ENCODE peak calls at places on chromosome 9, in four cellular contexts. One of them, this sample, is unnamed.

GRCh38 chr9:107639426-107639825 is 149.9 kb upstream of the KLF4 start:
- DNase-seq in neuronal stem cell: no peak
- DNase-seq in mesendoderm: no peak
- DNase-seq in H9: no peak
- DNase-seq in this sample: no peak

GRCh38 chr9:77856615-77857014 is 175.0 kb downstream of the GNAQ start:
- DNase-seq in H9: no peak
- DNase-seq in mesendoderm: no peak
- DNase-seq in neuronal stem cell: no peak
- DNase-seq in this sample: peak

GRCh38 chr9:11063263-11063662 is 450.5 kb upstream of the PTPRD start:
- DNase-seq in neuronal stem cell: no peak
- DNase-seq in H9: no peak
- DNase-seq in mesendoderm: no peak
- DNase-seq in this sample: no peak

GRCh38 chr9:104977580-104977979 is 49.6 kb upstream of the ABCA1 start:
- DNase-seq in mesendoderm: no peak
- DNase-seq in H9: no peak
- DNase-seq in neuronal stem cell: no peak
- DNase-seq in this sample: no peak

GRCh38 chr9:90330215-90330614 is 312.4 kb downstream of the DIRAS2 start:
- DNase-seq in mesendoderm: no peak
- DNase-seq in neuronal stem cell: no peak
- DNase-seq in H9: no peak
- DNase-seq in this sample: no peak

GRCh38 chr9:116403171-116403570 is 249.6 kb downstream of the PAPPA start:
- DNase-seq in H9: no peak
- DNase-seq in neuronal stem cell: no peak
- DNase-seq in mesendoderm: no peak
- DNase-seq in this sample: peak

GRCh38 chr9:108476574-108476973 is 379.2 kb downstream of the ACTL7B start:
- DNase-seq in mesendoderm: no peak
- DNase-seq in H9: no peak
- DNase-seq in neuronal stem cell: no peak
- DNase-seq in this sample: no peak

GRCh38 chr9:91085499-91086291 is 276.0 kb downstream of the AUH start:
- DNase-seq in mesendoderm: no peak
- DNase-seq in neuronal stem cell: no peak
- DNase-seq in H9: no peak
- DNase-seq in this sample: peak

GRCh38 chr9:71681104-71681707 is 87.1 kb downstream of the CEMIP2 start:
- DNase-seq in H9: no peak
- DNase-seq in neuronal stem cell: no peak
- DNase-seq in mesendoderm: no peak
- DNase-seq in this sample: no peak

GRCh38 chr9:95138474-95138873 is 179.0 kb downstream of the FANCC start:
- DNase-seq in H9: peak
- DNase-seq in mesendoderm: peak
- DNase-seq in neuronal stem cell: no peak
- DNase-seq in this sample: no peak

GRCh38 chr9:36770025-36770424 is 197.3 kb downstream of the MELK start:
- DNase-seq in mesendoderm: no peak
- DNase-seq in H9: no peak
- DNase-seq in neuronal stem cell: no peak
- DNase-seq in this sample: no peak

GRCh38 chr9:109325089-109325488 is 4.2 kb upstream of the EPB41L4B start:
- DNase-seq in H9: no peak
- DNase-seq in neuronal stem cell: no peak
- DNase-seq in mesendoderm: no peak
- DNase-seq in this sample: no peak

GRCh38 chr9:1870915-1871314 is 144.2 kb upstream of the SMARCA2 start:
- DNase-seq in mesendoderm: no peak
- DNase-seq in neuronal stem cell: no peak
- DNase-seq in H9: no peak
- DNase-seq in this sample: no peak

GRCh38 chr9:69370430-69370829 is 45.4 kb downstream of the ENTREP1 start:
- DNase-seq in neuronal stem cell: no peak
- DNase-seq in mesendoderm: no peak
- DNase-seq in H9: no peak
- DNase-seq in this sample: no peak

GRCh38 chr9:15277400-15278137 is 29.4 kb downstream of the TTC39B start:
- DNase-seq in mesendoderm: peak
- DNase-seq in H9: no peak
- DNase-seq in neuronal stem cell: no peak
- DNase-seq in this sample: no peak

GRCh38 chr9:70003786-70004185 is 39.9 kb upstream of the MAMDC2 start:
- DNase-seq in mesendoderm: no peak
- DNase-seq in neuronal stem cell: no peak
- DNase-seq in H9: no peak
- DNase-seq in this sample: peak

GRCh38 chr9:81599837-81600236 is 89.5 kb downstream of the TLE1 start:
- DNase-seq in mesendoderm: no peak
- DNase-seq in neuronal stem cell: no peak
- DNase-seq in H9: no peak
- DNase-seq in this sample: no peak

GRCh38 chr9:84154320-84154719 is 173.7 kb downstream of the RMI1 start:
- DNase-seq in mesendoderm: no peak
- DNase-seq in H9: no peak
- DNase-seq in neuronal stem cell: no peak
- DNase-seq in this sample: no peak

GRCh38 chr9:16257604-16258003 is 612.9 kb downstream of the BNC2 start:
- DNase-seq in H9: peak
- DNase-seq in mesendoderm: peak
- DNase-seq in neuronal stem cell: no peak
- DNase-seq in this sample: no peak

GRCh38 chr9:98597372-98597771 is 111.4 kb downstream of the GABBR2 start:
- DNase-seq in neuronal stem cell: no peak
- DNase-seq in H9: no peak
- DNase-seq in mesendoderm: no peak
- DNase-seq in this sample: no peak

GRCh38 chr9:6855860-6856259 is 98.1 kb downstream of the KDM4C start:
- DNase-seq in neuronal stem cell: no peak
- DNase-seq in H9: no peak
- DNase-seq in mesendoderm: no peak
- DNase-seq in this sample: no peak

GRCh38 chr9:110015759-110016158 is 192.2 kb downstream of the C9orf152 start:
- DNase-seq in mesendoderm: peak
- DNase-seq in H9: no peak
- DNase-seq in neuronal stem cell: no peak
- DNase-seq in this sample: peak

GRCh38 chr9:119959846-119960545 is 590.8 kb upstream of the BRINP1 start:
- DNase-seq in mesendoderm: no peak
- DNase-seq in H9: no peak
- DNase-seq in neuronal stem cell: no peak
- DNase-seq in this sample: no peak

GRCh38 chr9:91186311-91187101 is 175.2 kb downstream of the AUH start:
- DNase-seq in H9: no peak
- DNase-seq in neuronal stem cell: no peak
- DNase-seq in mesendoderm: no peak
- DNase-seq in this sample: no peak

GRCh38 chr9:123378028-123378427 is 22.0 kb downstream of the CRB2 start:
- DNase-seq in neuronal stem cell: no peak
- DNase-seq in H9: no peak
- DNase-seq in mesendoderm: no peak
- DNase-seq in this sample: no peak

GRCh38 chr9:34171753-34172535 is 6.9 kb upstream of the UBAP1 start:
- DNase-seq in neuronal stem cell: no peak
- DNase-seq in H9: no peak
- DNase-seq in mesendoderm: no peak
- DNase-seq in this sample: peak

GRCh38 chr9:80509358-80509757 is 937.6 kb downstream of the TLE4 start:
- DNase-seq in neuronal stem cell: no peak
- DNase-seq in mesendoderm: no peak
- DNase-seq in H9: no peak
- DNase-seq in this sample: no peak

GRCh38 chr9:32554107-32554506 is 1.7 kb upstream of the TOPORS start:
- DNase-seq in H9: no peak
- DNase-seq in mesendoderm: no peak
- DNase-seq in neuronal stem cell: no peak
- DNase-seq in this sample: no peak

GRCh38 chr9:109251776-109252106 is 69.1 kb downstream of the EPB41L4B start:
- DNase-seq in neuronal stem cell: no peak
- DNase-seq in mesendoderm: no peak
- DNase-seq in H9: no peak
- DNase-seq in this sample: no peak

GRCh38 chr9:130847306-130848217 is 12.5 kb downstream of the ABL1 start:
- DNase-seq in neuronal stem cell: no peak
- DNase-seq in H9: peak
- DNase-seq in mesendoderm: peak
- DNase-seq in this sample: peak

GRCh38 chr9:109652971-109653370 is 127.0 kb upstream of the PALM2AKAP2 start:
- DNase-seq in H9: no peak
- DNase-seq in mesendoderm: peak
- DNase-seq in neuronal stem cell: no peak
- DNase-seq in this sample: no peak

DNA sequence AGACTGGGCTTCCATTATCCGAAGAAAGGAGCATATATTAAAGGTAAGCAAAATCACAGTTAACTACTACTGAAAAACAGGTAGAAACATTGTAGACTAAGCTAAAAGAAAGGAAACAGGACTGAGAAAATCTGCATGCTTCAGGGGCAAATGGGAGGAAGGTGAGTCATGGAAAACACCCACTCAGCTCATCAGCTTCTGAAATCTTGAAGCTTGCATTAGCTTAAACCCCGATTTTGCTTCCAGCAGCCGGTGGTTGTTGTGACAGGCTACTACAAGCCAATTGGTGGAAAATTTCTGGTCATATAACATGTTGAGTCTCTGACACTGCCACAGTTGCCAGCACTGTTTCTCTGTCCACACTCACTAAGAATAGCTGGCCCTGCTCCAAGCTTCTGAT is 179.6 kb upstream of the PUM3 start:
- DNase-seq in neuronal stem cell: no peak
- DNase-seq in mesendoderm: no peak
- DNase-seq in H9: no peak
- DNase-seq in this sample: no peak
- H4K8ac ChIP-seq in neuronal stem cell: no peak
- H4K8ac ChIP-seq in mesendoderm: no peak
- H4K8ac ChIP-seq in H9: no peak
- H4K8ac ChIP-seq in this sample: no peak

DNA sequence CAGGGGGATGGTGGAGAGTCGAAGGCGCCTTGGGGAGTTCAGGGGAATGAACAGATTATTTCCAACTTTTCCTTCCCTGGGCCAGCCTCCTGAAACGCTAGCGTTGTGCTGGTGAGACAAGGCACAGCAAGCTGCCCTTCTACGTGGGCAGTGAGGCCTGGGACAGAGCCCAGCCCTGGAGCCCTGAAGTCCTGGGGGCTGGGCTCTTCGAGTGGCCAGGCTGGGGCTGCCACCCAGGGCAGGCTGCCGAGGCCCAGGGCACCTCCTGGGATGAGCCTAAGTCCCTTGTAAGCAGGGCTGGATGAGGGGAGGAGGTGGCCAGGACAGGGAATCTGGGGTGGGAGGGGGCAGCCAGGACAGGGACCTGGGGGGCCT is 1.4 kb upstream of the LCN12 start:
- DNase-seq in mesendoderm: no peak
- DNase-seq in neuronal stem cell: no peak
- DNase-seq in H9: no peak
- DNase-seq in this sample: no peak
- H4K8ac ChIP-seq in mesendoderm: no peak
- H4K8ac ChIP-seq in neuronal stem cell: peak
- H4K8ac ChIP-seq in H9: no peak
- H4K8ac ChIP-seq in this sample: peak

DNA sequence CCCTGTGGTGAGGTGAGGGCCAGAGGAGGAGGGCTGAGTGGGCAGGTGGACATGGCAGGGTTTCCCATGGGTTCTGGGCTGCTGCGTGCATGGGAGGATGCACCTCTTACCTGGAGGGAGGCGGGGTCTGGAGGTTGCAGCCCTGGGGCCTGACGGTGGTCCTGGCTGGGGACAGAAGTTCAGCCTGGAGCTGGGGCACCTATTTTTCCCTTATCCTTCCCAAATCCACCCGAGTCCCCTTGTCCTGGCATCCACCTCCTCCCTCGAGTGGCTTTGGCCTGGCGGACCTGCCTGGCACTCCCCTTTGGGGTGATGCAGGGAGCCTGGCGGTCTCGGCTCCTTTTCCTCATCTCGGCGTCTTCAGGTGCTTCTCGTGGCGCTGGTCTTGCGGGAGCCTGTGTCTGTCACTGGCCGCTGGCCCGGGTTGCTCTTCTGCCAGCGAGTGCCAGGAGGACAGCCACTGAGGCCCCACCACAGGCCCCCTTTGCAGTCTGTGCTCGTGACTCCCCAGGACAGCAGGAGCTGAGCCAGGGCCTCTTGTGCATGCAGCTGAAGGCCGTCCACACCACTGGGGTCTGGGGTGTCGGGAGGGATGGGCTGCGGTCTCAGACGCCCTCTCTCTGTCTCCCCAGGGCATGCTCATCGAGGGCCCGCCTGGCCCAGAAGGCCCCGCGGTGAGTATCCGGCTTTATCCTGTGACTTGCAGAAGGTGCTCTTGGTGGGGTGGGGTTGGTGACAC is 96.4 kb downstream of the COL5A1 start:
- DNase-seq in H9: no peak
- DNase-seq in neuronal stem cell: no peak
- DNase-seq in mesendoderm: no peak
- DNase-seq in this sample: no peak
- H4K8ac ChIP-seq in H9: no peak
- H4K8ac ChIP-seq in neuronal stem cell: no peak
- H4K8ac ChIP-seq in mesendoderm: no peak
- H4K8ac ChIP-seq in this sample: no peak

DNA sequence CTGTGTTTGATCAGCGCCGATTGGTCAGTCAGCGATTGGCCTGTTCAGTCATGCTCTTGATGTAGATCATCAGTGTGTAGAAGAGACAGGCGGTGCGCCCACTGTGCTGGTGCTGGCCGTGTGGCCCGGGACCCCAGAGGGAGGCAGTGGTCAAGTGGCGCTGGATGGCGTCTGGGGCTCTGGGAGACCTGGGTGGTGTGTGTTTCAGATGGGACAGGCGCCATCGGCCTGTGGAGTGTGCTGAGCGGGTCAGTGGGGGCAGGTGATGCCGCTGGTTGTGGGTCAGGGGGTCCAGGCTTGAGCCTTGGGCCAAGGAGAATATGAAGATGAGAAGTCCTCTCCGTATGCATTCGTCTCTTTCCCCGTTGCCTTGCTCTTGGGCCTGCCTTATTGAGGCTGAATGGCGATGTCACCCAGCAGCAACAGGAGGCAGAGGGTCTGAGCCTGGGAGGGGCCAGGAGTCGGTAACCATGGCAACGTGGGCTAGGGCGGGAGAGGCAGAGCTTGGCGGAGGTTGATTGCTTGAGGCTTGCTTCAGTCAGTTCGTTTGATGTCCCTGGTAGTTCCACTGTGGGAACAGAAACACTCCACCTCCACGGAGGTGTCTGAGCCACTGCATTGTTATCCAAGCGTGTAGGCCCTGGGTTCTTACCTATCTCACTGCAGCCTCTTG is 117.8 kb upstream of the CACNA1B start:
- DNase-seq in neuronal stem cell: peak
- DNase-seq in mesendoderm: peak
- DNase-seq in H9: no peak
- DNase-seq in this sample: no peak
- H4K8ac ChIP-seq in neuronal stem cell: no peak
- H4K8ac ChIP-seq in mesendoderm: no peak
- H4K8ac ChIP-seq in H9: no peak
- H4K8ac ChIP-seq in this sample: no peak

This sample was measured in trophoblast cell.